ENCODE peak calls at places on chromosomes 1 and 21, in four cellular contexts. One of them, this sample, is unnamed. For H3K4me1, the result is how much of the 10 kb centered on the place peaks cover.

GRCh38 chr1:196877964-196878363 is 9.9 kb upstream of the CFHR4 start:
- DNase-seq in GM23248: peak
- DNase-seq in upper lobe of right lung: peak
- DNase-seq in transverse colon: no peak
- DNase-seq in this sample: no peak

GRCh38 chr1:53378061-53378460 is 50.2 kb upstream of the LRP8 start:
- DNase-seq in transverse colon: no peak
- DNase-seq in upper lobe of right lung: peak
- DNase-seq in GM23248: no peak
- DNase-seq in this sample: no peak

GRCh38 chr21:36065497-36066036 is 4.3 kb upstream of the CBR1 start:
- DNase-seq in GM23248: peak
- DNase-seq in upper lobe of right lung: no peak
- DNase-seq in transverse colon: no peak
- DNase-seq in this sample: peak

GRCh38 chr1:48194801-48195200 is 27.7 kb upstream of the SLC5A9 start:
- DNase-seq in GM23248: no peak
- DNase-seq in transverse colon: no peak
- DNase-seq in upper lobe of right lung: no peak
- DNase-seq in this sample: no peak

GRCh38 chr1:161038523-161039153 is at the start of gene TSTD1:
- DNase-seq in transverse colon: peak
- DNase-seq in upper lobe of right lung: peak
- DNase-seq in GM23248: no peak
- DNase-seq in this sample: peak

GRCh38 chr1:77438239-77438913 is 156.6 kb downstream of the AK5 start:
- DNase-seq in transverse colon: no peak
- DNase-seq in upper lobe of right lung: no peak
- DNase-seq in GM23248: peak
- DNase-seq in this sample: no peak

GRCh38 chr21:18252686-18253085 is 8.1 kb downstream of the CHODL start:
- DNase-seq in GM23248: no peak
- DNase-seq in transverse colon: no peak
- DNase-seq in upper lobe of right lung: no peak
- DNase-seq in this sample: no peak

GRCh38 chr1:70071597-70071996 is 133.8 kb downstream of the LRRC40 start:
- DNase-seq in upper lobe of right lung: no peak
- DNase-seq in GM23248: peak
- DNase-seq in transverse colon: no peak
- DNase-seq in this sample: no peak

GRCh38 chr21:35819134-35819533 is 241.2 kb downstream of the SETD4 start:
- DNase-seq in GM23248: no peak
- DNase-seq in upper lobe of right lung: no peak
- DNase-seq in transverse colon: no peak
- DNase-seq in this sample: no peak

GRCh38 chr1:209896346-209896745 is 41.7 kb upstream of the SYT14 start:
- DNase-seq in GM23248: peak
- DNase-seq in upper lobe of right lung: no peak
- DNase-seq in transverse colon: no peak
- DNase-seq in this sample: no peak

GRCh38 chr21:20647603-20648002 is 350.6 kb upstream of the NCAM2 start:
- DNase-seq in GM23248: no peak
- DNase-seq in upper lobe of right lung: no peak
- DNase-seq in transverse colon: no peak
- DNase-seq in this sample: no peak

GRCh38 chr1:207787776-207788175 is 35.9 kb downstream of the CD46 start:
- DNase-seq in transverse colon: no peak
- DNase-seq in upper lobe of right lung: no peak
- DNase-seq in GM23248: peak
- DNase-seq in this sample: no peak

GRCh38 chr1:93619507-93620168 is 62.0 kb downstream of the BCAR3 start:
- DNase-seq in upper lobe of right lung: no peak
- DNase-seq in transverse colon: no peak
- DNase-seq in GM23248: no peak
- DNase-seq in this sample: no peak

GRCh38 chr1:228866498-228866897 is 131.2 kb downstream of the RHOU start:
- DNase-seq in GM23248: no peak
- DNase-seq in transverse colon: no peak
- DNase-seq in upper lobe of right lung: no peak
- DNase-seq in this sample: peak

GRCh38 chr1:90114521-90115141 is 119.7 kb downstream of the ZNF326 start:
- DNase-seq in GM23248: peak
- DNase-seq in transverse colon: no peak
- DNase-seq in upper lobe of right lung: no peak
- DNase-seq in this sample: peak

GRCh38 chr1:21511579-21512522 is 2.6 kb downstream of the ALPL start:
- DNase-seq in upper lobe of right lung: peak
- DNase-seq in GM23248: peak
- DNase-seq in transverse colon: peak
- DNase-seq in this sample: no peak

GRCh38 chr1:9960705-9961562 is 17.7 kb downstream of the NMNAT1 start:
- DNase-seq in transverse colon: no peak
- DNase-seq in upper lobe of right lung: no peak
- DNase-seq in GM23248: no peak
- DNase-seq in this sample: no peak

GRCh38 chr1:11384170-11384554 is 94.8 kb upstream of the DISP3 start:
- DNase-seq in upper lobe of right lung: no peak
- DNase-seq in GM23248: no peak
- DNase-seq in transverse colon: no peak
- DNase-seq in this sample: no peak

GRCh38 chr1:57079454-57080157 is 113.8 kb upstream of the C8B start:
- DNase-seq in GM23248: no peak
- DNase-seq in transverse colon: no peak
- DNase-seq in upper lobe of right lung: no peak
- DNase-seq in this sample: no peak

GRCh38 chr1:202165267-202165941 is 5.0 kb upstream of the PTPN7 start:
- DNase-seq in transverse colon: no peak
- DNase-seq in GM23248: no peak
- DNase-seq in upper lobe of right lung: peak
- DNase-seq in this sample: no peak

GRCh38 chr1:221625026-221625425 is 116.9 kb downstream of the DUSP10 start:
- DNase-seq in GM23248: no peak
- DNase-seq in transverse colon: no peak
- DNase-seq in upper lobe of right lung: no peak
- DNase-seq in this sample: no peak

GRCh38 chr21:36385909-36386642 is 884 bp downstream of the CHAF1B start:
- DNase-seq in transverse colon: no peak
- DNase-seq in GM23248: peak
- DNase-seq in upper lobe of right lung: no peak
- DNase-seq in this sample: no peak

GRCh38 chr1:39255212-39255611 is 50.7 kb downstream of the MACF1 start:
- DNase-seq in GM23248: peak
- DNase-seq in transverse colon: no peak
- DNase-seq in upper lobe of right lung: no peak
- DNase-seq in this sample: no peak

GRCh38 chr1:59332983-59333382 is 36.1 kb downstream of the FGGY start:
- DNase-seq in GM23248: peak
- DNase-seq in transverse colon: no peak
- DNase-seq in upper lobe of right lung: no peak
- DNase-seq in this sample: no peak

GRCh38 chr1:66350001-66350547 is 183.9 kb upstream of the SGIP1 start:
- DNase-seq in transverse colon: peak
- DNase-seq in GM23248: peak
- DNase-seq in upper lobe of right lung: no peak
- DNase-seq in this sample: peak

GRCh38 chr21:38506606-38507331 is 8.5 kb upstream of the ERG start:
- DNase-seq in GM23248: no peak
- DNase-seq in transverse colon: peak
- DNase-seq in upper lobe of right lung: no peak
- DNase-seq in this sample: peak

GRCh38 chr1:95408506-95409136 is 174.6 kb downstream of the RWDD3 start:
- DNase-seq in GM23248: no peak
- DNase-seq in transverse colon: no peak
- DNase-seq in upper lobe of right lung: no peak
- DNase-seq in this sample: no peak

GRCh38 chr1:226357416-226357815 is 48.5 kb upstream of the LIN9 start:
- DNase-seq in upper lobe of right lung: no peak
- DNase-seq in transverse colon: no peak
- DNase-seq in GM23248: no peak
- DNase-seq in this sample: no peak

GRCh38 chr1:48105167-48105566 is 108.0 kb upstream of the TRABD2B start:
- DNase-seq in upper lobe of right lung: no peak
- DNase-seq in GM23248: peak
- DNase-seq in transverse colon: no peak
- DNase-seq in this sample: no peak

GRCh38 chr21:32413697-32414578 is 1.4 kb downstream of the EVA1C start:
- DNase-seq in transverse colon: peak
- DNase-seq in GM23248: peak
- DNase-seq in upper lobe of right lung: peak
- DNase-seq in this sample: peak

GRCh38 chr1:204828352-204828850 is 42.3 kb upstream of the NFASC start:
- DNase-seq in transverse colon: peak
- DNase-seq in upper lobe of right lung: peak
- DNase-seq in GM23248: peak
- DNase-seq in this sample: peak

GRCh38 chr1:203619091-203619780 is 7.4 kb upstream of the ATP2B4 start:
- DNase-seq in upper lobe of right lung: no peak
- DNase-seq in transverse colon: no peak
- DNase-seq in GM23248: no peak
- DNase-seq in this sample: no peak

GRCh38 chr1:109075531-109076490 is at the start of gene TAF13:
- DNase-seq in GM23248: peak
- DNase-seq in transverse colon: peak
- DNase-seq in upper lobe of right lung: peak
- DNase-seq in this sample: peak

GRCh38 chr1:59063501-59063900 is 233.4 kb upstream of the FGGY start:
- DNase-seq in GM23248: no peak
- DNase-seq in transverse colon: no peak
- DNase-seq in upper lobe of right lung: no peak
- DNase-seq in this sample: no peak

GRCh38 chr1:44212355-44213221 is 683 bp upstream of the DMAP1 start:
- DNase-seq in GM23248: no peak
- DNase-seq in upper lobe of right lung: no peak
- DNase-seq in transverse colon: no peak
- DNase-seq in this sample: no peak

GRCh38 chr1:180136968-180137356 is 17.7 kb upstream of the QSOX1 start:
- DNase-seq in GM23248: no peak
- DNase-seq in upper lobe of right lung: no peak
- DNase-seq in transverse colon: no peak
- DNase-seq in this sample: no peak

GRCh38 chr1:197066719-197067456 is at the start of gene F13B:
- DNase-seq in transverse colon: no peak
- DNase-seq in GM23248: no peak
- DNase-seq in upper lobe of right lung: no peak
- DNase-seq in this sample: no peak

GRCh38 chr1:154759793-154760192 is 110.3 kb downstream of the KCNN3 start:
- DNase-seq in upper lobe of right lung: no peak
- DNase-seq in GM23248: no peak
- DNase-seq in transverse colon: no peak
- DNase-seq in this sample: no peak

GRCh38 chr1:2269193-2269921 is 41.2 kb downstream of the SKI start:
- DNase-seq in GM23248: peak
- DNase-seq in upper lobe of right lung: no peak
- DNase-seq in transverse colon: no peak
- DNase-seq in this sample: no peak

GRCh38 chr1:2267862-2268261 is 39.7 kb downstream of the SKI start:
- DNase-seq in GM23248: no peak
- DNase-seq in upper lobe of right lung: no peak
- DNase-seq in transverse colon: no peak
- DNase-seq in this sample: no peak

GRCh38 chr1:2269922-2270259 is 41.8 kb downstream of the SKI start:
- DNase-seq in transverse colon: no peak
- DNase-seq in GM23248: no peak
- DNase-seq in upper lobe of right lung: no peak
- DNase-seq in this sample: no peak

GRCh38 chr1:2267051-2267830 is 39.1 kb downstream of the SKI start:
- DNase-seq in upper lobe of right lung: no peak
- DNase-seq in GM23248: no peak
- DNase-seq in transverse colon: no peak
- DNase-seq in this sample: no peak

GRCh38 chr1:2268285-2269056 is 40.4 kb downstream of the SKI start:
- DNase-seq in transverse colon: no peak
- DNase-seq in upper lobe of right lung: no peak
- DNase-seq in GM23248: no peak
- DNase-seq in this sample: no peak
- H3K4me3 ChIP-seq in transverse colon: no peak
- H3K4me3 ChIP-seq in upper lobe of right lung: no peak
- H3K4me3 ChIP-seq in GM23248: no peak
- H3K4me3 ChIP-seq in this sample: no peak

GRCh38 chr1:12597792-12598191 is 20.2 kb downstream of the DHRS3 start:
- DNase-seq in transverse colon: no peak
- DNase-seq in upper lobe of right lung: peak
- DNase-seq in GM23248: no peak
- DNase-seq in this sample: peak
- H3K4me1 ChIP-seq in transverse colon: half or more
- H3K4me1 ChIP-seq in upper lobe of right lung: half or more
- H3K4me1 ChIP-seq in GM23248: under half
- H3K4me1 ChIP-seq in this sample: under half

GRCh38 chr1:19647643-19648042 is 3.5 kb downstream of the NBL1 start:
- DNase-seq in transverse colon: peak
- DNase-seq in upper lobe of right lung: no peak
- DNase-seq in GM23248: peak
- DNase-seq in this sample: no peak

GRCh38 chr1:19651141-19651737 is 7.1 kb downstream of the NBL1 start:
- DNase-seq in transverse colon: peak
- DNase-seq in GM23248: peak
- DNase-seq in upper lobe of right lung: no peak
- DNase-seq in this sample: no peak

GRCh38 chr1:19648689-19649088 is 4.6 kb downstream of the NBL1 start:
- DNase-seq in GM23248: peak
- DNase-seq in transverse colon: peak
- DNase-seq in upper lobe of right lung: no peak
- DNase-seq in this sample: peak

GRCh38 chr1:19648239-19648638 is 4.1 kb downstream of the NBL1 start:
- DNase-seq in upper lobe of right lung: no peak
- DNase-seq in transverse colon: no peak
- DNase-seq in GM23248: no peak
- DNase-seq in this sample: no peak

GRCh38 chr1:19650416-19651140 is 6.5 kb downstream of the NBL1 start:
- DNase-seq in upper lobe of right lung: no peak
- DNase-seq in transverse colon: no peak
- DNase-seq in GM23248: peak
- DNase-seq in this sample: no peak
- H3K27ac ChIP-seq in upper lobe of right lung: peak
- H3K27ac ChIP-seq in transverse colon: peak
- H3K27ac ChIP-seq in GM23248: peak
- H3K27ac ChIP-seq in this sample: peak

GRCh38 chr1:206685256-206685748 is 597 bp downstream of the MAPKAPK2 start:
- DNase-seq in upper lobe of right lung: peak
- DNase-seq in GM23248: peak
- DNase-seq in transverse colon: no peak
- DNase-seq in this sample: no peak

GRCh38 chr1:206684478-206685255 is at the start of gene MAPKAPK2:
- DNase-seq in GM23248: peak
- DNase-seq in upper lobe of right lung: peak
- DNase-seq in transverse colon: peak
- DNase-seq in this sample: peak

GRCh38 chr1:206682111-206682510 is 2.6 kb upstream of the MAPKAPK2 start:
- DNase-seq in transverse colon: no peak
- DNase-seq in GM23248: no peak
- DNase-seq in upper lobe of right lung: no peak
- DNase-seq in this sample: peak

GRCh38 chr1:206683313-206683712 is 1.4 kb upstream of the MAPKAPK2 start:
- DNase-seq in GM23248: no peak
- DNase-seq in upper lobe of right lung: no peak
- DNase-seq in transverse colon: no peak
- DNase-seq in this sample: no peak

GRCh38 chr1:206684003-206684402 is 702 bp upstream of the MAPKAPK2 start:
- DNase-seq in GM23248: no peak
- DNase-seq in transverse colon: no peak
- DNase-seq in upper lobe of right lung: no peak
- DNase-seq in this sample: no peak
- H3K4me3 ChIP-seq in GM23248: peak
- H3K4me3 ChIP-seq in transverse colon: no peak
- H3K4me3 ChIP-seq in upper lobe of right lung: peak
- H3K4me3 ChIP-seq in this sample: no peak